ENCODE peak calls at places on chromosomes 6 and 20, in four cellular contexts. X is T-helper 2 cell, M is foreskin fibroblast, U is left lung. G is an unnamed sample.

GRCh38 chr6:1082040-1082935 is 229.6 kb upstream of the FOXQ1 start:
- DNase-seq in X (no peak), M (peak), U (no peak), G (no peak)

GRCh38 chr6:170473801-170474200 is 79.3 kb downstream of the PSMB1 start:
- DNase-seq in U (no peak), M (no peak), X (no peak), G (no peak)

GRCh38 chr6:128062882-128063603 is 162.2 kb upstream of the THEMIS start:
- DNase-seq in M (no peak), U (no peak), X (no peak), G (no peak)

GRCh38 chr6:45472383-45472782 is 94.6 kb upstream of the SUPT3H start:
- DNase-seq in U (no peak), M (peak), X (no peak), G (no peak)

GRCh38 chr20:49119972-49120371 is 68.2 kb downstream of the STAU1 start:
- DNase-seq in M (no peak), X (no peak), U (no peak), G (no peak)

GRCh38 chr20:58173091-58173490 is 55.4 kb downstream of the ANKRD60 start:
- DNase-seq in M (no peak), U (no peak), X (no peak), G (no peak)

GRCh38 chr6:131660195-131660594 is 23.1 kb downstream of the ENPP3 start:
- DNase-seq in M (peak), X (no peak), U (no peak), G (no peak)

GRCh38 chr6:89242574-89243330 is 25.6 kb upstream of the GABRR1 start:
- DNase-seq in M (peak), X (no peak), U (no peak), G (no peak)

GRCh38 chr6:31541059-31541657 is 645 bp downstream of the DDX39B start:
- DNase-seq in X (no peak), M (peak), U (peak), G (no peak)

GRCh38 chr6:140062042-140063041 is 687.9 kb upstream of the CITED2 start:
- DNase-seq in X (no peak), U (peak), M (peak), G (no peak)

GRCh38 chr6:28266962-28267694 is at the start of gene ZSCAN26:
- DNase-seq in M (peak), X (peak), U (peak), G (peak)

GRCh38 chr6:27237089-27237723 is 10.3 kb upstream of the PRSS16 start:
- DNase-seq in X (no peak), M (peak), U (no peak), G (peak)

GRCh38 chr6:33061987-33062386 is 11.5 kb downstream of the HLA-DPA1 start:
- DNase-seq in X (no peak), U (no peak), M (peak), G (no peak)

GRCh38 chr20:21521596-21522478 is 8.0 kb upstream of the NKX2-2 start:
- DNase-seq in X (no peak), U (no peak), M (no peak), G (peak)

GRCh38 chr6:6654599-6655575 is 66.4 kb downstream of the LY86 start:
- DNase-seq in U (peak), M (no peak), X (no peak), G (no peak)

GRCh38 chr6:42224222-42225042 is 6.8 kb upstream of the MRPS10 start:
- DNase-seq in X (no peak), M (peak), U (no peak), G (no peak)

GRCh38 chr20:38209054-38209675 is 44.1 kb upstream of the TGM2 start:
- DNase-seq in M (no peak), U (no peak), X (no peak), G (no peak)

GRCh38 chr20:20083796-20084195 is 31.5 kb downstream of the CFAP61 start:
- DNase-seq in X (no peak), M (peak), U (no peak), G (no peak)

GRCh38 chr6:45543298-45544235 is 165.8 kb upstream of the SUPT3H start:
- DNase-seq in M (peak), U (no peak), X (no peak), G (no peak)

GRCh38 chr6:41449399-41450245 is 96.6 kb upstream of the FOXP4 start:
- DNase-seq in U (no peak), M (peak), X (no peak), G (no peak)

GRCh38 chr6:56356431-56356830 is 109.1 kb upstream of the COL21A1 start:
- DNase-seq in M (peak), U (no peak), X (no peak), G (no peak)

GRCh38 chr6:166862287-166862977 is 93.9 kb downstream of the RNASET2 start:
- DNase-seq in U (no peak), M (peak), X (no peak), G (peak)

GRCh38 chr6:107308676-107309075 is 150.7 kb downstream of the PDSS2 start:
- DNase-seq in X (no peak), M (no peak), U (no peak), G (no peak)

GRCh38 chr6:14728396-14729024 is 517.4 kb upstream of the JARID2 start:
- DNase-seq in X (no peak), U (peak), M (peak), G (no peak)

GRCh38 chr6:36224918-36225461 is 28.4 kb downstream of the BRPF3 start:
- DNase-seq in X (no peak), M (no peak), U (peak), G (no peak)

GRCh38 chr20:41392295-41392694 is 25.7 kb upstream of the EMILIN3 start:
- DNase-seq in X (no peak), M (no peak), U (no peak), G (no peak)

GRCh38 chr20:58223358-58223941 is 5.0 kb downstream of the ANKRD60 start:
- DNase-seq in M (no peak), U (no peak), X (no peak), G (no peak)

GRCh38 chr6:113381957-113382356 is 475.2 kb upstream of the MARCKS start:
- DNase-seq in X (no peak), U (no peak), M (peak), G (no peak)

GRCh38 chr6:152189736-152190135 is 382.3 kb downstream of the ESR1 start:
- DNase-seq in M (peak), U (no peak), X (no peak), G (no peak)

GRCh38 chr6:7568021-7568420 is 22.0 kb upstream of the SNRNP48 start:
- DNase-seq in M (peak), X (no peak), U (no peak), G (no peak)

GRCh38 chr20:36162272-36162966 is 7.9 kb downstream of the EPB41L1 start:
- DNase-seq in U (no peak), M (peak), X (no peak), G (no peak)

GRCh38 chr6:44789061-44789460 is 401.6 kb downstream of the CDC5L start:
- DNase-seq in X (no peak), U (no peak), M (no peak), G (no peak)

GRCh38 chr20:38094373-38094775 is 60.8 kb downstream of the RPRD1B start:
- DNase-seq in M (peak), U (no peak), X (no peak), G (no peak)

GRCh38 chr6:146269482-146269881 is 240.6 kb downstream of the GRM1 start:
- DNase-seq in X (no peak), U (no peak), M (no peak), G (no peak)

GRCh38 chr6:138692058-138692977 is 81.3 kb upstream of the CCDC28A start:
- DNase-seq in X (peak), U (peak), M (peak), G (peak)

GRCh38 chr6:156686429-156686939 is 90.7 kb upstream of the ARID1B start:
- DNase-seq in M (peak), X (no peak), U (no peak), G (no peak)

GRCh38 chr6:147244832-147245231 is 40.6 kb downstream of the STXBP5 start:
- DNase-seq in U (no peak), X (no peak), M (no peak), G (no peak)